ENCODE peak calls at places on chromosome 7, in eight cellular contexts. One of them, this sample, is unnamed.

GRCh38 chr7:81004098-81004497 is 85.2 kb upstream of the SEMA3C start:
- DNase-seq in mammary epithelial cell: peak; percentile 80
- DNase-seq in stomach: no peak
- DNase-seq in RWPE2: no peak
- DNase-seq in astrocyte: peak; percentile 91
- DNase-seq in fibroblast of lung: peak; percentile 93
- DNase-seq in spleen: no peak
- DNase-seq in endodermal cell: no peak
- DNase-seq in this sample: no peak

GRCh38 chr7:7166318-7166717 is 16.0 kb upstream of the C1GALT1 start:
- DNase-seq in astrocyte: no peak
- DNase-seq in fibroblast of lung: no peak
- DNase-seq in RWPE2: no peak
- DNase-seq in stomach: no peak
- DNase-seq in endodermal cell: no peak
- DNase-seq in spleen: no peak
- DNase-seq in mammary epithelial cell: no peak
- DNase-seq in this sample: no peak

GRCh38 chr7:2717293-2717904 is 29.4 kb downstream of the AMZ1 start:
- DNase-seq in fibroblast of lung: no peak
- DNase-seq in endodermal cell: peak; percentile 39
- DNase-seq in spleen: peak; percentile 83
- DNase-seq in stomach: peak; percentile 54
- DNase-seq in mammary epithelial cell: no peak
- DNase-seq in RWPE2: no peak
- DNase-seq in astrocyte: no peak
- DNase-seq in this sample: peak; percentile 85

GRCh38 chr7:36441344-36442022 is 51.8 kb downstream of the ANLN start:
- DNase-seq in stomach: no peak
- DNase-seq in endodermal cell: peak; percentile 76
- DNase-seq in fibroblast of lung: no peak
- DNase-seq in mammary epithelial cell: no peak
- DNase-seq in RWPE2: no peak
- DNase-seq in astrocyte: no peak
- DNase-seq in spleen: no peak
- DNase-seq in this sample: no peak

GRCh38 chr7:147298611-147299043 is 1182.0 kb downstream of the CNTNAP2 start:
- DNase-seq in RWPE2: no peak
- DNase-seq in endodermal cell: no peak
- DNase-seq in spleen: no peak
- DNase-seq in stomach: no peak
- DNase-seq in fibroblast of lung: peak; percentile 16
- DNase-seq in astrocyte: peak; percentile 10
- DNase-seq in mammary epithelial cell: no peak
- DNase-seq in this sample: no peak

GRCh38 chr7:25846722-25847121 is 305.3 kb upstream of the NFE2L3 start:
- DNase-seq in fibroblast of lung: peak; percentile 88
- DNase-seq in mammary epithelial cell: peak; percentile 28
- DNase-seq in astrocyte: peak; percentile 87
- DNase-seq in stomach: peak; percentile 42
- DNase-seq in RWPE2: no peak
- DNase-seq in spleen: no peak
- DNase-seq in endodermal cell: no peak
- DNase-seq in this sample: peak; percentile 55

GRCh38 chr7:78296689-78297371 is 498.3 kb downstream of the PHTF2 start:
- DNase-seq in endodermal cell: no peak
- DNase-seq in stomach: peak; percentile 37
- DNase-seq in astrocyte: no peak
- DNase-seq in RWPE2: no peak
- DNase-seq in mammary epithelial cell: no peak
- DNase-seq in spleen: no peak
- DNase-seq in fibroblast of lung: peak; percentile 2
- DNase-seq in this sample: no peak

GRCh38 chr7:143979359-143979758 is 20.8 kb upstream of the OR6B1 start:
- DNase-seq in stomach: no peak
- DNase-seq in fibroblast of lung: peak; percentile 76
- DNase-seq in endodermal cell: no peak
- DNase-seq in RWPE2: no peak
- DNase-seq in spleen: no peak
- DNase-seq in mammary epithelial cell: peak; percentile 8
- DNase-seq in astrocyte: peak; percentile 72
- DNase-seq in this sample: no peak

GRCh38 chr7:131222171-131222570 is 105.5 kb upstream of the MKLN1 start:
- DNase-seq in RWPE2: no peak
- DNase-seq in mammary epithelial cell: no peak
- DNase-seq in endodermal cell: no peak
- DNase-seq in fibroblast of lung: no peak
- DNase-seq in stomach: no peak
- DNase-seq in spleen: no peak
- DNase-seq in astrocyte: no peak
- DNase-seq in this sample: no peak

GRCh38 chr7:133484135-133484534 is 231.3 kb downstream of the EXOC4 start:
- DNase-seq in RWPE2: no peak
- DNase-seq in mammary epithelial cell: peak; percentile 70
- DNase-seq in astrocyte: peak; percentile 68
- DNase-seq in endodermal cell: no peak
- DNase-seq in spleen: no peak
- DNase-seq in stomach: no peak
- DNase-seq in fibroblast of lung: peak; percentile 77
- DNase-seq in this sample: no peak

GRCh38 chr7:51013218-51013786 is 230.6 kb upstream of the GRB10 start:
- DNase-seq in astrocyte: no peak
- DNase-seq in mammary epithelial cell: no peak
- DNase-seq in RWPE2: no peak
- DNase-seq in endodermal cell: no peak
- DNase-seq in stomach: no peak
- DNase-seq in spleen: no peak
- DNase-seq in fibroblast of lung: no peak
- DNase-seq in this sample: no peak

GRCh38 chr7:73847941-73848723 is 5.8 kb upstream of the METTL27 start:
- DNase-seq in RWPE2: no peak
- DNase-seq in astrocyte: peak; percentile 30
- DNase-seq in spleen: peak; percentile 28
- DNase-seq in endodermal cell: no peak
- DNase-seq in mammary epithelial cell: no peak
- DNase-seq in stomach: no peak
- DNase-seq in fibroblast of lung: peak; percentile 34
- DNase-seq in this sample: no peak

GRCh38 chr7:38374507-38374906 is 101.1 kb upstream of the TARP start:
- DNase-seq in endodermal cell: peak; percentile 77
- DNase-seq in mammary epithelial cell: no peak
- DNase-seq in spleen: no peak
- DNase-seq in astrocyte: no peak
- DNase-seq in RWPE2: no peak
- DNase-seq in stomach: no peak
- DNase-seq in fibroblast of lung: peak; percentile 12
- DNase-seq in this sample: peak; percentile 62

GRCh38 chr7:12210179-12211053 is 678 bp upstream of the TMEM106B start:
- DNase-seq in spleen: peak; percentile 83
- DNase-seq in stomach: peak; percentile 39
- DNase-seq in RWPE2: no peak
- DNase-seq in fibroblast of lung: peak; percentile 42
- DNase-seq in mammary epithelial cell: no peak
- DNase-seq in astrocyte: peak; percentile 41
- DNase-seq in endodermal cell: no peak
- DNase-seq in this sample: peak; percentile 69

GRCh38 chr7:34471844-34472243 is 186.2 kb upstream of the NPSR1 start:
- DNase-seq in spleen: no peak
- DNase-seq in stomach: no peak
- DNase-seq in astrocyte: no peak
- DNase-seq in RWPE2: no peak
- DNase-seq in mammary epithelial cell: no peak
- DNase-seq in fibroblast of lung: no peak
- DNase-seq in endodermal cell: peak; percentile 55
- DNase-seq in this sample: no peak

GRCh38 chr7:158239290-158239981 is 348.2 kb downstream of the PTPRN2 start:
- DNase-seq in mammary epithelial cell: no peak
- DNase-seq in RWPE2: no peak
- DNase-seq in endodermal cell: no peak
- DNase-seq in spleen: peak; percentile 49
- DNase-seq in astrocyte: no peak
- DNase-seq in fibroblast of lung: no peak
- DNase-seq in stomach: peak; percentile 76
- DNase-seq in this sample: peak; percentile 92

GRCh38 chr7:101960985-101961708 is 143.7 kb downstream of the CUX1 start:
- DNase-seq in fibroblast of lung: no peak
- DNase-seq in spleen: no peak
- DNase-seq in endodermal cell: no peak
- DNase-seq in astrocyte: no peak
- DNase-seq in stomach: no peak
- DNase-seq in RWPE2: no peak
- DNase-seq in mammary epithelial cell: no peak
- DNase-seq in this sample: no peak

DNA sequence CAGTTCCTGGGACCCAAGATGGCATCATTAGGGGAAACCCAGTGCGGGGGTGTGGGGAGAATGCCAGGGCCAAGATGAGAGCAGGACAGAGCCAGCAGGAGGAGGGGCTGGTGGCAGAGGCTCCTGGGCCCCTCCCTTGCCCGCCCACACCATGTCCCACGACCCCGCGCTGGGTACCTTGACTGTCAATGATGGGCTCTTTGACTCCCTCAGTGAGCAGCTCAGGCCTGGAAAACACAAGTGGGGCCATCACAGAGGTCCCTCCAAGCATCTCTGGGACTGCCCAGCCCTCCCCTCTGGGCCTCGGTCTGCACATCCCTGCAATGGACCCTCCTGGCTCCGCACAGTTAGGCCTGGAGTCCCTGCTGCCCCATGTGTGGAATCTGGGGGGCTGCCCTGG is 75.4 kb downstream of the RABGEF1 start:
- DNase-seq in stomach: no peak
- DNase-seq in spleen: peak; percentile 72
- DNase-seq in astrocyte: no peak
- DNase-seq in endodermal cell: no peak
- DNase-seq in fibroblast of lung: no peak
- DNase-seq in mammary epithelial cell: no peak
- DNase-seq in RWPE2: no peak
- DNase-seq in this sample: no peak
- H3K4me1 ChIP-seq in stomach: no peaks in the 10 kb centered on the region
- H3K4me1 ChIP-seq in spleen: peaks cover 10% of the 10 kb centered on the region
- H3K4me1 ChIP-seq in astrocyte: no peaks in the 10 kb centered on the region
- H3K4me1 ChIP-seq in endodermal cell: no peaks in the 10 kb centered on the region
- H3K4me1 ChIP-seq in fibroblast of lung: no peaks in the 10 kb centered on the region
- H3K4me1 ChIP-seq in mammary epithelial cell: no peaks in the 10 kb centered on the region
- H3K4me1 ChIP-seq in RWPE2: no peaks in the 10 kb centered on the region
- H3K4me1 ChIP-seq in this sample: no peaks in the 10 kb centered on the region

DNA sequence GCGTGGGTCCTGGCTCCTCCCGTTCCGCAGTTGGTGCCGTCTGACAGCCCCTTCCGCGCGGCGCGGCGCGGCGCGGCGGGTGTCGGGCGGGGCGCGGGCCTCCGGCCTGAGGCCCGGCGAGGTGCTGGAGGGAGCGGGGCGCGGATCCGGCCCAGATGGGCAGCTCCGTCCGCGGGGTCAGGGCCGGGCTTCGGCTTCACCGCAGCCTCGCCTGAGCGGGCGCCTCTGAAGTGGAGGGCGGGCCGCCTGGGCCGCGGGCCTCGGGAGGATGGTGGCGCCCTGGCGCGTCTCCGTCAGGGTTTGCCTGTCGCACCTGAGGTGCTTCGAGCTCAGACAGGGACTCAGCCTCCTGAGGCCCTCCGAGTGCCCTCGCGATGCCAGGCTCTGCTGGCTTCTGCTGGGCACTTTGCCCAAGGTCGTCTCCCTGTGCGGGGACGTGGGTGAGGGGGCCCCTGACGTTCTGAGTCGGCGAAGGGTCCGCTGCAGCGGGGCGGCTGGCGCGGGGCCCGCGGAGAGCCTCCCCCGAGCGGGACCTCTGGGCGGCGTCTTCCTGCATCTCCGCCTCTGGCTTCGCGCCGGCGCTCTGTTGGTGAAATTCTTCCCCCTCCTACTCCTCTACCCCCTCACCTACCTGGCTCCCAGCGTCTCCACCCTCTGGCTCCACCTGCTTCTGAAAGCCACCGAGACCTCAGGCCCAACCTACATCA is 471 bp downstream of the ADCK2 start:
- DNase-seq in spleen: peak; percentile 92
- DNase-seq in endodermal cell: peak; percentile 89
- DNase-seq in stomach: peak; percentile 81
- DNase-seq in fibroblast of lung: peak; percentile 12
- DNase-seq in astrocyte: no peak
- DNase-seq in RWPE2: no peak
- DNase-seq in mammary epithelial cell: peak; percentile 56
- DNase-seq in this sample: peak; percentile 86
- TF ChIP-seq CTCF in spleen: no peak
- TF ChIP-seq CTCF in endodermal cell: no peak
- TF ChIP-seq CTCF in stomach: no peak
- TF ChIP-seq CTCF in fibroblast of lung: no peak
- TF ChIP-seq CTCF in astrocyte: no peak
- TF ChIP-seq CTCF in RWPE2: no peak
- TF ChIP-seq CTCF in mammary epithelial cell: peak; percentile 3
- TF ChIP-seq CTCF in this sample: no peak

DNA sequence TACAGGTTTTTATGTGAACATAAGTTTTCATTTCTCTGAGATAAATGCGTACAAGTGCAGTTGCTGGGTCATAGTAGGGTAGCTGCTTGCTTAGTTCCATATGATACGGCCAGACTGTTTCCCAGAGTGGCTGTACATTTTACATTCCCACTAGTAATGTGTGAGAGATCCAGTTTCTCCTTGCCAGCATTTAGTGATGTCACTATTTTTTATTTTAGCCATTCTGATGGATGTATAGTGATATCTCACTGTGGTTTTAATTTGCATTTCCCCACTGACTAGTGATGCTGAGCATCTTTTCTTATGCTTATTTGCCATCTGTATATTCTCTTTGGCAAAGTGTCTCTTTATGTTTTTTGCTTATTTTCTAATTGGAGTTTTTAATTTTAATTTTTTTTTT is 4.2 kb downstream of the ZMIZ2 start:
- DNase-seq in fibroblast of lung: no peak
- DNase-seq in endodermal cell: no peak
- DNase-seq in stomach: no peak
- DNase-seq in RWPE2: no peak
- DNase-seq in astrocyte: no peak
- DNase-seq in spleen: no peak
- DNase-seq in mammary epithelial cell: no peak
- DNase-seq in this sample: no peak
- H3K4me1 ChIP-seq in fibroblast of lung: peaks cover 7% of the 10 kb centered on the region
- H3K4me1 ChIP-seq in endodermal cell: no peaks in the 10 kb centered on the region
- H3K4me1 ChIP-seq in stomach: peaks cover 83% of the 10 kb centered on the region
- H3K4me1 ChIP-seq in RWPE2: peaks cover 14% of the 10 kb centered on the region
- H3K4me1 ChIP-seq in astrocyte: peaks cover 17% of the 10 kb centered on the region
- H3K4me1 ChIP-seq in spleen: peaks cover 86% of the 10 kb centered on the region
- H3K4me1 ChIP-seq in mammary epithelial cell: peaks cover 17% of the 10 kb centered on the region
- H3K4me1 ChIP-seq in this sample: peaks cover 41% of the 10 kb centered on the region

GRCh38 chr7:87545760-87546159 is 54.9 kb downstream of the ABCB1 start:
- DNase-seq in spleen: no peak
- DNase-seq in endodermal cell: no peak
- DNase-seq in stomach: no peak
- DNase-seq in fibroblast of lung: no peak
- DNase-seq in astrocyte: no peak
- DNase-seq in RWPE2: no peak
- DNase-seq in mammary epithelial cell: no peak
- DNase-seq in this sample: no peak

GRCh38 chr7:87552351-87552750 is 48.3 kb downstream of the ABCB1 start:
- DNase-seq in RWPE2: no peak
- DNase-seq in fibroblast of lung: no peak
- DNase-seq in stomach: no peak
- DNase-seq in mammary epithelial cell: no peak
- DNase-seq in spleen: no peak
- DNase-seq in endodermal cell: no peak
- DNase-seq in astrocyte: no peak
- DNase-seq in this sample: no peak

GRCh38 chr7:87543623-87544022 is 57.1 kb downstream of the ABCB1 start:
- DNase-seq in mammary epithelial cell: no peak
- DNase-seq in astrocyte: peak; percentile 4
- DNase-seq in spleen: no peak
- DNase-seq in RWPE2: no peak
- DNase-seq in stomach: no peak
- DNase-seq in endodermal cell: no peak
- DNase-seq in fibroblast of lung: peak; percentile 11
- DNase-seq in this sample: no peak

GRCh38 chr7:87548123-87548919 is 52.4 kb downstream of the ABCB1 start:
- DNase-seq in mammary epithelial cell: no peak
- DNase-seq in RWPE2: no peak
- DNase-seq in fibroblast of lung: no peak
- DNase-seq in stomach: no peak
- DNase-seq in spleen: no peak
- DNase-seq in astrocyte: no peak
- DNase-seq in endodermal cell: no peak
- DNase-seq in this sample: peak; percentile 12
- TF ChIP-seq CTCF in mammary epithelial cell: no peak
- TF ChIP-seq CTCF in RWPE2: no peak
- TF ChIP-seq CTCF in fibroblast of lung: no peak
- TF ChIP-seq CTCF in stomach: no peak
- TF ChIP-seq CTCF in spleen: no peak
- TF ChIP-seq CTCF in astrocyte: no peak
- TF ChIP-seq CTCF in endodermal cell: no peak
- TF ChIP-seq CTCF in this sample: no peak

This sample was measured in mucosa of descending colon.